ENCODE peak calls at places on chromosomes 1 and 21, in six cellular contexts. N is osteocyte, Q is thoracic aorta, U is substantia nigra, D is endothelial cell of umbilical vein, P is pancreas. V is an unnamed sample.

GRCh38 chr1:35885961-35886558 is 3.1 kb downstream of the AGO1 start:
- DNase-seq in N (no peak), Q (no peak), D (no peak), P (no peak), U (no peak), V (no peak)

GRCh38 chr1:243924588-243925349 is 74.7 kb upstream of the AKT3 start:
- DNase-seq in D (peak; percentile 14), P (no peak), U (no peak), N (no peak), Q (no peak), V (peak; percentile 37)

GRCh38 chr1:91245437-91245836 is 159.2 kb downstream of the HFM1 start:
- DNase-seq in D (no peak), P (no peak), N (no peak), Q (no peak), U (no peak), V (no peak)

GRCh38 chr1:244022301-244022700 is 28.8 kb upstream of the ZBTB18 start:
- DNase-seq in P (no peak), U (no peak), D (no peak), Q (no peak), N (no peak), V (peak; percentile 77)

GRCh38 chr1:168623003-168623828 is 46.8 kb downstream of the XCL1 start:
- DNase-seq in N (no peak), D (no peak), Q (no peak), P (no peak), U (no peak), V (no peak)

GRCh38 chr21:37848721-37849490 is 67.4 kb downstream of the KCNJ6 start:
- DNase-seq in N (no peak), U (no peak), Q (no peak), P (no peak), D (no peak), V (peak; percentile 24)

GRCh38 chr1:4262665-4263064 is 362.6 kb upstream of the C1orf174 start:
- DNase-seq in N (no peak), D (no peak), P (no peak), Q (no peak), U (no peak), V (no peak)

GRCh38 chr1:18764362-18764761 is 95.1 kb downstream of the TAS1R2 start:
- DNase-seq in D (no peak), Q (no peak), N (no peak), U (no peak), P (no peak), V (no peak)

GRCh38 chr1:22745675-22746585 is 35.3 kb downstream of the EPHB2 start:
- DNase-seq in D (peak; percentile 74), Q (no peak), N (no peak), U (no peak), P (no peak), V (peak; percentile 20)

GRCh38 chr21:16563795-16564194 is 834.0 kb downstream of the USP25 start:
- DNase-seq in D (peak; percentile 62), Q (no peak), U (no peak), P (peak; percentile 55), N (no peak), V (no peak)

GRCh38 chr1:175237389-175237788 is 44.8 kb upstream of the KIAA0040 start:
- DNase-seq in N (no peak), P (no peak), U (no peak), Q (no peak), D (no peak), V (no peak)

GRCh38 chr1:209567788-209568187 is 15.7 kb upstream of the CAMK1G start:
- DNase-seq in U (no peak), Q (no peak), N (no peak), D (no peak), P (no peak), V (peak; percentile 66)

GRCh38 chr1:168088511-168089325 is 48.0 kb downstream of the GPR161 start:
- DNase-seq in P (no peak), U (no peak), Q (no peak), D (no peak), N (peak; percentile 53), V (no peak)

GRCh38 chr1:245131026-245131393 is 23.8 kb upstream of the KIF26B start:
- DNase-seq in D (no peak), U (no peak), Q (no peak), N (no peak), P (no peak), V (no peak)

GRCh38 chr1:25472494-25472893 is 41.8 kb downstream of the MACO1 start:
- DNase-seq in Q (no peak), U (no peak), D (no peak), N (no peak), P (no peak), V (no peak)

GRCh38 chr1:154953611-154954038 is 2.3 kb downstream of the PBXIP1 start:
- DNase-seq in N (no peak), D (no peak), P (no peak), Q (no peak), U (no peak), V (no peak)

GRCh38 chr1:184792450-184792969 is 37.9 kb upstream of the EDEM3 start:
- DNase-seq in D (peak; percentile 90), P (peak; percentile 96), Q (peak; percentile 85), N (no peak), U (no peak), V (peak; percentile 98)

GRCh38 chr1:201450721-201451291 is 18.2 kb downstream of the PHLDA3 start:
- DNase-seq in D (peak; percentile 57), U (peak; percentile 45), N (no peak), Q (no peak), P (no peak), V (no peak)

GRCh38 chr1:17010601-17011438 is 908 bp downstream of the ATP13A2 start:
- DNase-seq in P (peak; percentile 51), Q (no peak), D (peak; percentile 58), U (no peak), N (no peak), V (no peak)

GRCh38 chr1:87333692-87334347 is 5.1 kb downstream of the LMO4 start:
- DNase-seq in P (no peak), U (no peak), Q (no peak), N (no peak), D (no peak), V (no peak)

GRCh38 chr1:147820898-147821297 is 60.5 kb upstream of the GJA5 start:
- DNase-seq in P (no peak), Q (no peak), U (no peak), D (no peak), N (no peak), V (no peak)

GRCh38 chr1:183898610-183899009 is 93.7 kb downstream of the RGL1 start:
- DNase-seq in Q (no peak), P (no peak), U (no peak), N (no peak), D (no peak), V (no peak)

GRCh38 chr1:38131024-38131585 is 84.5 kb upstream of the POU3F1 start:
- DNase-seq in D (no peak), P (no peak), Q (no peak), N (no peak), U (no peak), V (no peak)

GRCh38 chr1:154589780-154590179 is 18.2 kb downstream of the ADAR start:
- DNase-seq in P (no peak), Q (no peak), N (no peak), D (no peak), U (no peak), V (no peak)

GRCh38 chr1:172180886-172181285 is 239.6 kb upstream of the C1orf105 start:
- DNase-seq in N (no peak), Q (no peak), D (peak; percentile 75), U (no peak), P (no peak), V (no peak)

GRCh38 chr21:45074818-45075605 is 632 bp downstream of the ADARB1 start:
- DNase-seq in U (no peak), N (no peak), P (peak; percentile 29), D (peak; percentile 38), Q (no peak), V (no peak)

V was measured in GM04503.